ENCODE peak calls at places on chromosomes 4 and X, in five cellular contexts. One of them, this sample, is unnamed.

GRCh38 chr4:7903686-7904085 is 36.0 kb downstream of the AFAP1 start:
- DNase-seq in H1: no peak
- DNase-seq in ecto neural progenitor cell: no peak
- DNase-seq in CD4-positive, alpha-beta T cell: no peak
- DNase-seq in dermis blood vessel endothelial cell: peak; percentile 32
- DNase-seq in this sample: no peak

GRCh38 chr4:182492456-182492855 is 249.3 kb downstream of the TENM3 start:
- DNase-seq in CD4-positive, alpha-beta T cell: no peak
- DNase-seq in ecto neural progenitor cell: no peak
- DNase-seq in H1: no peak
- DNase-seq in dermis blood vessel endothelial cell: peak; percentile 30
- DNase-seq in this sample: no peak

GRCh38 chrX:134761788-134762187 is 103.5 kb upstream of the PLAC1 start:
- DNase-seq in CD4-positive, alpha-beta T cell: no peak
- DNase-seq in dermis blood vessel endothelial cell: peak; percentile 54
- DNase-seq in ecto neural progenitor cell: no peak
- DNase-seq in H1: no peak
- DNase-seq in this sample: no peak

GRCh38 chrX:133053854-133054565 is 42.9 kb downstream of the USP26 start:
- DNase-seq in CD4-positive, alpha-beta T cell: no peak
- DNase-seq in dermis blood vessel endothelial cell: no peak
- DNase-seq in H1: no peak
- DNase-seq in ecto neural progenitor cell: no peak
- DNase-seq in this sample: no peak

GRCh38 chr4:5069916-5070315 is 18.6 kb downstream of the STK32B start:
- DNase-seq in CD4-positive, alpha-beta T cell: no peak
- DNase-seq in dermis blood vessel endothelial cell: no peak
- DNase-seq in ecto neural progenitor cell: no peak
- DNase-seq in H1: no peak
- DNase-seq in this sample: no peak

GRCh38 chr4:153486281-153487151 is 20.4 kb downstream of the TMEM131L start:
- DNase-seq in CD4-positive, alpha-beta T cell: no peak
- DNase-seq in H1: no peak
- DNase-seq in dermis blood vessel endothelial cell: peak; percentile 86
- DNase-seq in ecto neural progenitor cell: no peak
- DNase-seq in this sample: no peak

GRCh38 chr4:78155616-78156105 is 98.5 kb downstream of the FRAS1 start:
- DNase-seq in dermis blood vessel endothelial cell: no peak
- DNase-seq in ecto neural progenitor cell: no peak
- DNase-seq in H1: no peak
- DNase-seq in CD4-positive, alpha-beta T cell: no peak
- DNase-seq in this sample: no peak

GRCh38 chrX:152817082-152817744 is 13.3 kb downstream of the CETN2 start:
- DNase-seq in CD4-positive, alpha-beta T cell: no peak
- DNase-seq in dermis blood vessel endothelial cell: peak; percentile 61
- DNase-seq in ecto neural progenitor cell: no peak
- DNase-seq in H1: no peak
- DNase-seq in this sample: no peak

GRCh38 chr4:142500966-142501365 is 345.1 kb downstream of the INPP4B start:
- DNase-seq in ecto neural progenitor cell: no peak
- DNase-seq in H1: no peak
- DNase-seq in CD4-positive, alpha-beta T cell: no peak
- DNase-seq in dermis blood vessel endothelial cell: no peak
- DNase-seq in this sample: no peak

GRCh38 chr4:40316782-40317635 is 18.1 kb upstream of the CHRNA9 start:
- DNase-seq in dermis blood vessel endothelial cell: peak; percentile 96
- DNase-seq in ecto neural progenitor cell: peak; percentile 70
- DNase-seq in H1: peak; percentile 72
- DNase-seq in CD4-positive, alpha-beta T cell: peak; percentile 37
- DNase-seq in this sample: no peak

GRCh38 chrX:136750364-136750763 is 30.4 kb downstream of the ARHGEF6 start:
- DNase-seq in CD4-positive, alpha-beta T cell: no peak
- DNase-seq in H1: no peak
- DNase-seq in ecto neural progenitor cell: no peak
- DNase-seq in dermis blood vessel endothelial cell: no peak
- DNase-seq in this sample: no peak

GRCh38 chr4:26525136-26525535 is 34.9 kb upstream of the CCKAR start:
- DNase-seq in ecto neural progenitor cell: no peak
- DNase-seq in dermis blood vessel endothelial cell: no peak
- DNase-seq in CD4-positive, alpha-beta T cell: no peak
- DNase-seq in H1: no peak
- DNase-seq in this sample: no peak

This sample was measured in NK-92 treated with Interleukin-12 subunit alpha and Interleukin-12 subunit beta, amount 100 ng/mL, for 24 hours.